ENCODE peak calls at places on chromosomes 7 and 10, in eight cellular contexts. One of them, this sample, is unnamed.
A peak's percentile ranks its signal among the peaks of the same experiment; 100 is the strongest.

GRCh38 chr7:131110294-131111080 is 217.2 kb upstream of the MKLN1 start:
- DNase-seq in A172: peak; percentile 18
- DNase-seq in naive thymus-derived CD8-positive, alpha-beta T cell: peak; percentile 3
- DNase-seq in NT2/D1: no peak
- DNase-seq in HCEC 1CT: peak; percentile 52
- DNase-seq in HuH-7.5: peak; percentile 37
- DNase-seq in HS-5: no peak
- DNase-seq in activated CD4-positive, alpha-beta T cell treated with anti-CD3 and anti-CD28 coated beads, Interleukin-2, amount 10 ng/mL, durations not matched to agents 7 days and 5 days: no peak
- DNase-seq in this sample: no peak

GRCh38 chr10:88049204-88049603 is 185.8 kb downstream of the PTEN start:
- DNase-seq in A172: no peak
- DNase-seq in naive thymus-derived CD8-positive, alpha-beta T cell: no peak
- DNase-seq in NT2/D1: no peak
- DNase-seq in HCEC 1CT: no peak
- DNase-seq in HuH-7.5: no peak
- DNase-seq in HS-5: no peak
- DNase-seq in activated CD4-positive, alpha-beta T cell treated with anti-CD3 and anti-CD28 coated beads, Interleukin-2, amount 10 ng/mL, durations not matched to agents 7 days and 5 days: no peak
- DNase-seq in this sample: no peak

GRCh38 chr10:79137826-79138225 is 69.1 kb downstream of the ZMIZ1 start:
- DNase-seq in A172: peak; percentile 84
- DNase-seq in naive thymus-derived CD8-positive, alpha-beta T cell: peak; percentile 31
- DNase-seq in NT2/D1: no peak
- DNase-seq in HCEC 1CT: peak; percentile 44
- DNase-seq in HuH-7.5: no peak
- DNase-seq in HS-5: no peak
- DNase-seq in activated CD4-positive, alpha-beta T cell treated with anti-CD3 and anti-CD28 coated beads, Interleukin-2, amount 10 ng/mL, durations not matched to agents 7 days and 5 days: peak; percentile 61
- DNase-seq in this sample: no peak

GRCh38 chr7:137254766-137255165 is 88.8 kb downstream of the PTN start:
- DNase-seq in A172: no peak
- DNase-seq in naive thymus-derived CD8-positive, alpha-beta T cell: no peak
- DNase-seq in NT2/D1: no peak
- DNase-seq in HCEC 1CT: no peak
- DNase-seq in HuH-7.5: no peak
- DNase-seq in HS-5: no peak
- DNase-seq in activated CD4-positive, alpha-beta T cell treated with anti-CD3 and anti-CD28 coated beads, Interleukin-2, amount 10 ng/mL, durations not matched to agents 7 days and 5 days: no peak
- DNase-seq in this sample: no peak

GRCh38 chr7:10924370-10924769 is 49.3 kb upstream of the PHF14 start:
- DNase-seq in A172: no peak
- DNase-seq in naive thymus-derived CD8-positive, alpha-beta T cell: no peak
- DNase-seq in NT2/D1: no peak
- DNase-seq in HCEC 1CT: no peak
- DNase-seq in HuH-7.5: no peak
- DNase-seq in HS-5: no peak
- DNase-seq in activated CD4-positive, alpha-beta T cell treated with anti-CD3 and anti-CD28 coated beads, Interleukin-2, amount 10 ng/mL, durations not matched to agents 7 days and 5 days: no peak
- DNase-seq in this sample: no peak

GRCh38 chr10:97371696-97372095 is 29.4 kb downstream of the RRP12 start:
- DNase-seq in A172: no peak
- DNase-seq in naive thymus-derived CD8-positive, alpha-beta T cell: no peak
- DNase-seq in NT2/D1: no peak
- DNase-seq in HCEC 1CT: no peak
- DNase-seq in HuH-7.5: no peak
- DNase-seq in HS-5: no peak
- DNase-seq in activated CD4-positive, alpha-beta T cell treated with anti-CD3 and anti-CD28 coated beads, Interleukin-2, amount 10 ng/mL, durations not matched to agents 7 days and 5 days: no peak
- DNase-seq in this sample: no peak

GRCh38 chr7:114793155-114793849 is 128.6 kb upstream of the MDFIC start:
- DNase-seq in A172: no peak
- DNase-seq in naive thymus-derived CD8-positive, alpha-beta T cell: no peak
- DNase-seq in NT2/D1: no peak
- DNase-seq in HCEC 1CT: no peak
- DNase-seq in HuH-7.5: no peak
- DNase-seq in HS-5: no peak
- DNase-seq in activated CD4-positive, alpha-beta T cell treated with anti-CD3 and anti-CD28 coated beads, Interleukin-2, amount 10 ng/mL, durations not matched to agents 7 days and 5 days: no peak
- DNase-seq in this sample: no peak

GRCh38 chr7:18792866-18793595 is 297.5 kb downstream of the HDAC9 start:
- DNase-seq in A172: no peak
- DNase-seq in naive thymus-derived CD8-positive, alpha-beta T cell: no peak
- DNase-seq in NT2/D1: no peak
- DNase-seq in HCEC 1CT: peak; percentile 18
- DNase-seq in HuH-7.5: no peak
- DNase-seq in HS-5: no peak
- DNase-seq in activated CD4-positive, alpha-beta T cell treated with anti-CD3 and anti-CD28 coated beads, Interleukin-2, amount 10 ng/mL, durations not matched to agents 7 days and 5 days: no peak
- DNase-seq in this sample: no peak

GRCh38 chr10:80273523-80274170 is 15.8 kb downstream of the MAT1A start:
- DNase-seq in A172: no peak
- DNase-seq in naive thymus-derived CD8-positive, alpha-beta T cell: no peak
- DNase-seq in NT2/D1: no peak
- DNase-seq in HCEC 1CT: no peak
- DNase-seq in HuH-7.5: no peak
- DNase-seq in HS-5: no peak
- DNase-seq in activated CD4-positive, alpha-beta T cell treated with anti-CD3 and anti-CD28 coated beads, Interleukin-2, amount 10 ng/mL, durations not matched to agents 7 days and 5 days: no peak
- DNase-seq in this sample: no peak

GRCh38 chr7:129466796-129467195 is 32.6 kb downstream of the STRIP2 start:
- DNase-seq in A172: no peak
- DNase-seq in naive thymus-derived CD8-positive, alpha-beta T cell: no peak
- DNase-seq in NT2/D1: no peak
- DNase-seq in HCEC 1CT: no peak
- DNase-seq in HuH-7.5: no peak
- DNase-seq in HS-5: no peak
- DNase-seq in activated CD4-positive, alpha-beta T cell treated with anti-CD3 and anti-CD28 coated beads, Interleukin-2, amount 10 ng/mL, durations not matched to agents 7 days and 5 days: no peak
- DNase-seq in this sample: no peak

GRCh38 chr7:149707448-149707886 is 65.9 kb downstream of the ZNF467 start:
- DNase-seq in A172: peak; percentile 8
- DNase-seq in naive thymus-derived CD8-positive, alpha-beta T cell: no peak
- DNase-seq in NT2/D1: no peak
- DNase-seq in HCEC 1CT: no peak
- DNase-seq in HuH-7.5: no peak
- DNase-seq in HS-5: no peak
- DNase-seq in activated CD4-positive, alpha-beta T cell treated with anti-CD3 and anti-CD28 coated beads, Interleukin-2, amount 10 ng/mL, durations not matched to agents 7 days and 5 days: no peak
- DNase-seq in this sample: no peak

GRCh38 chr7:97871659-97872024 is 566 bp downstream of the ASNS start:
- DNase-seq in A172: no peak
- DNase-seq in naive thymus-derived CD8-positive, alpha-beta T cell: no peak
- DNase-seq in NT2/D1: no peak
- DNase-seq in HCEC 1CT: no peak
- DNase-seq in HuH-7.5: no peak
- DNase-seq in HS-5: no peak
- DNase-seq in activated CD4-positive, alpha-beta T cell treated with anti-CD3 and anti-CD28 coated beads, Interleukin-2, amount 10 ng/mL, durations not matched to agents 7 days and 5 days: peak; percentile 45
- DNase-seq in this sample: no peak

GRCh38 chr10:62763155-62763554 is 41.4 kb upstream of the ADO start:
- DNase-seq in A172: no peak
- DNase-seq in naive thymus-derived CD8-positive, alpha-beta T cell: no peak
- DNase-seq in NT2/D1: no peak
- DNase-seq in HCEC 1CT: no peak
- DNase-seq in HuH-7.5: no peak
- DNase-seq in HS-5: no peak
- DNase-seq in activated CD4-positive, alpha-beta T cell treated with anti-CD3 and anti-CD28 coated beads, Interleukin-2, amount 10 ng/mL, durations not matched to agents 7 days and 5 days: no peak
- DNase-seq in this sample: no peak

GRCh38 chr7:82029236-82029635 is 259.4 kb upstream of the HGF start:
- DNase-seq in A172: no peak
- DNase-seq in naive thymus-derived CD8-positive, alpha-beta T cell: no peak
- DNase-seq in NT2/D1: no peak
- DNase-seq in HCEC 1CT: no peak
- DNase-seq in HuH-7.5: no peak
- DNase-seq in HS-5: no peak
- DNase-seq in activated CD4-positive, alpha-beta T cell treated with anti-CD3 and anti-CD28 coated beads, Interleukin-2, amount 10 ng/mL, durations not matched to agents 7 days and 5 days: no peak
- DNase-seq in this sample: no peak

GRCh38 chr10:63666836-63667383 is 145.7 kb downstream of the REEP3 start:
- DNase-seq in A172: peak; percentile 53
- DNase-seq in naive thymus-derived CD8-positive, alpha-beta T cell: no peak
- DNase-seq in NT2/D1: no peak
- DNase-seq in HCEC 1CT: peak; percentile 94
- DNase-seq in HuH-7.5: no peak
- DNase-seq in HS-5: peak; percentile 72
- DNase-seq in activated CD4-positive, alpha-beta T cell treated with anti-CD3 and anti-CD28 coated beads, Interleukin-2, amount 10 ng/mL, durations not matched to agents 7 days and 5 days: no peak
- DNase-seq in this sample: no peak

GRCh38 chr10:7410306-7410799 is 481 bp downstream of the SFMBT2 start:
- DNase-seq in A172: no peak
- DNase-seq in naive thymus-derived CD8-positive, alpha-beta T cell: peak; percentile 29
- DNase-seq in NT2/D1: no peak
- DNase-seq in HCEC 1CT: peak; percentile 9
- DNase-seq in HuH-7.5: no peak
- DNase-seq in HS-5: no peak
- DNase-seq in activated CD4-positive, alpha-beta T cell treated with anti-CD3 and anti-CD28 coated beads, Interleukin-2, amount 10 ng/mL, durations not matched to agents 7 days and 5 days: peak; percentile 35
- DNase-seq in this sample: no peak

GRCh38 chr7:17871815-17872533 is 68.3 kb downstream of the SNX13 start:
- DNase-seq in A172: no peak
- DNase-seq in naive thymus-derived CD8-positive, alpha-beta T cell: no peak
- DNase-seq in NT2/D1: no peak
- DNase-seq in HCEC 1CT: no peak
- DNase-seq in HuH-7.5: no peak
- DNase-seq in HS-5: no peak
- DNase-seq in activated CD4-positive, alpha-beta T cell treated with anti-CD3 and anti-CD28 coated beads, Interleukin-2, amount 10 ng/mL, durations not matched to agents 7 days and 5 days: no peak
- DNase-seq in this sample: no peak

GRCh38 chr10:4918236-4918635 is 45.0 kb upstream of the AKR1C1 start:
- DNase-seq in A172: no peak
- DNase-seq in naive thymus-derived CD8-positive, alpha-beta T cell: no peak
- DNase-seq in NT2/D1: no peak
- DNase-seq in HCEC 1CT: no peak
- DNase-seq in HuH-7.5: no peak
- DNase-seq in HS-5: no peak
- DNase-seq in activated CD4-positive, alpha-beta T cell treated with anti-CD3 and anti-CD28 coated beads, Interleukin-2, amount 10 ng/mL, durations not matched to agents 7 days and 5 days: no peak
- DNase-seq in this sample: no peak

GRCh38 chr7:144026203-144026883 is 22.4 kb upstream of the OR2A5 start:
- DNase-seq in A172: no peak
- DNase-seq in naive thymus-derived CD8-positive, alpha-beta T cell: no peak
- DNase-seq in NT2/D1: no peak
- DNase-seq in HCEC 1CT: no peak
- DNase-seq in HuH-7.5: no peak
- DNase-seq in HS-5: no peak
- DNase-seq in activated CD4-positive, alpha-beta T cell treated with anti-CD3 and anti-CD28 coated beads, Interleukin-2, amount 10 ng/mL, durations not matched to agents 7 days and 5 days: no peak
- DNase-seq in this sample: no peak

GRCh38 chr7:29567174-29567573 is 3.5 kb downstream of the PRR15 start:
- DNase-seq in A172: no peak
- DNase-seq in naive thymus-derived CD8-positive, alpha-beta T cell: no peak
- DNase-seq in NT2/D1: no peak
- DNase-seq in HCEC 1CT: no peak
- DNase-seq in HuH-7.5: peak; percentile 80
- DNase-seq in HS-5: no peak
- DNase-seq in activated CD4-positive, alpha-beta T cell treated with anti-CD3 and anti-CD28 coated beads, Interleukin-2, amount 10 ng/mL, durations not matched to agents 7 days and 5 days: no peak
- DNase-seq in this sample: no peak

GRCh38 chr10:24603333-24603732 is 120.4 kb downstream of the ARHGAP21 start:
- DNase-seq in A172: peak; percentile 78
- DNase-seq in naive thymus-derived CD8-positive, alpha-beta T cell: no peak
- DNase-seq in NT2/D1: no peak
- DNase-seq in HCEC 1CT: peak; percentile 71
- DNase-seq in HuH-7.5: no peak
- DNase-seq in HS-5: peak; percentile 0
- DNase-seq in activated CD4-positive, alpha-beta T cell treated with anti-CD3 and anti-CD28 coated beads, Interleukin-2, amount 10 ng/mL, durations not matched to agents 7 days and 5 days: no peak
- DNase-seq in this sample: peak; percentile 10

GRCh38 chr7:145729701-145730100 is 386.9 kb upstream of the CNTNAP2 start:
- DNase-seq in A172: no peak
- DNase-seq in naive thymus-derived CD8-positive, alpha-beta T cell: no peak
- DNase-seq in NT2/D1: no peak
- DNase-seq in HCEC 1CT: peak; percentile 63
- DNase-seq in HuH-7.5: no peak
- DNase-seq in HS-5: no peak
- DNase-seq in activated CD4-positive, alpha-beta T cell treated with anti-CD3 and anti-CD28 coated beads, Interleukin-2, amount 10 ng/mL, durations not matched to agents 7 days and 5 days: no peak
- DNase-seq in this sample: no peak

GRCh38 chr10:26550774-26551526 is 112.8 kb downstream of the APBB1IP start:
- DNase-seq in A172: no peak
- DNase-seq in naive thymus-derived CD8-positive, alpha-beta T cell: no peak
- DNase-seq in NT2/D1: no peak
- DNase-seq in HCEC 1CT: no peak
- DNase-seq in HuH-7.5: no peak
- DNase-seq in HS-5: no peak
- DNase-seq in activated CD4-positive, alpha-beta T cell treated with anti-CD3 and anti-CD28 coated beads, Interleukin-2, amount 10 ng/mL, durations not matched to agents 7 days and 5 days: no peak
- DNase-seq in this sample: no peak

GRCh38 chr7:88254721-88255120 is 34.9 kb upstream of the SRI start:
- DNase-seq in A172: peak; percentile 85
- DNase-seq in naive thymus-derived CD8-positive, alpha-beta T cell: no peak
- DNase-seq in NT2/D1: no peak
- DNase-seq in HCEC 1CT: peak; percentile 9
- DNase-seq in HuH-7.5: no peak
- DNase-seq in HS-5: peak; percentile 76
- DNase-seq in activated CD4-positive, alpha-beta T cell treated with anti-CD3 and anti-CD28 coated beads, Interleukin-2, amount 10 ng/mL, durations not matched to agents 7 days and 5 days: no peak
- DNase-seq in this sample: peak; percentile 97

GRCh38 chr7:135666836-135667235 is 4.5 kb downstream of the STMP1 start:
- DNase-seq in A172: no peak
- DNase-seq in naive thymus-derived CD8-positive, alpha-beta T cell: no peak
- DNase-seq in NT2/D1: no peak
- DNase-seq in HCEC 1CT: no peak
- DNase-seq in HuH-7.5: no peak
- DNase-seq in HS-5: no peak
- DNase-seq in activated CD4-positive, alpha-beta T cell treated with anti-CD3 and anti-CD28 coated beads, Interleukin-2, amount 10 ng/mL, durations not matched to agents 7 days and 5 days: no peak
- DNase-seq in this sample: no peak

GRCh38 chr10:97517778-97518561 is 19.2 kb downstream of the UBTD1 start:
- DNase-seq in A172: peak; percentile 84
- DNase-seq in naive thymus-derived CD8-positive, alpha-beta T cell: no peak
- DNase-seq in NT2/D1: no peak
- DNase-seq in HCEC 1CT: no peak
- DNase-seq in HuH-7.5: no peak
- DNase-seq in HS-5: no peak
- DNase-seq in activated CD4-positive, alpha-beta T cell treated with anti-CD3 and anti-CD28 coated beads, Interleukin-2, amount 10 ng/mL, durations not matched to agents 7 days and 5 days: no peak
- DNase-seq in this sample: no peak

GRCh38 chr7:45647426-45647825 is 73.3 kb downstream of the ADCY1 start:
- DNase-seq in A172: no peak
- DNase-seq in naive thymus-derived CD8-positive, alpha-beta T cell: no peak
- DNase-seq in NT2/D1: no peak
- DNase-seq in HCEC 1CT: no peak
- DNase-seq in HuH-7.5: no peak
- DNase-seq in HS-5: no peak
- DNase-seq in activated CD4-positive, alpha-beta T cell treated with anti-CD3 and anti-CD28 coated beads, Interleukin-2, amount 10 ng/mL, durations not matched to agents 7 days and 5 days: no peak
- DNase-seq in this sample: no peak

GRCh38 chr7:153401795-153402720 is 642.5 kb downstream of the ACTR3B start:
- DNase-seq in A172: no peak
- DNase-seq in naive thymus-derived CD8-positive, alpha-beta T cell: no peak
- DNase-seq in NT2/D1: no peak
- DNase-seq in HCEC 1CT: no peak
- DNase-seq in HuH-7.5: no peak
- DNase-seq in HS-5: no peak
- DNase-seq in activated CD4-positive, alpha-beta T cell treated with anti-CD3 and anti-CD28 coated beads, Interleukin-2, amount 10 ng/mL, durations not matched to agents 7 days and 5 days: no peak
- DNase-seq in this sample: no peak

GRCh38 chr7:74493295-74493694 is 39.6 kb downstream of the GTF2IRD1 start:
- DNase-seq in A172: no peak
- DNase-seq in naive thymus-derived CD8-positive, alpha-beta T cell: no peak
- DNase-seq in NT2/D1: no peak
- DNase-seq in HCEC 1CT: no peak
- DNase-seq in HuH-7.5: no peak
- DNase-seq in HS-5: no peak
- DNase-seq in activated CD4-positive, alpha-beta T cell treated with anti-CD3 and anti-CD28 coated beads, Interleukin-2, amount 10 ng/mL, durations not matched to agents 7 days and 5 days: no peak
- DNase-seq in this sample: no peak

GRCh38 chr7:37916673-37917660 is at the start of gene SFRP4:
- DNase-seq in A172: peak; percentile 70
- DNase-seq in naive thymus-derived CD8-positive, alpha-beta T cell: no peak
- DNase-seq in NT2/D1: peak; percentile 51
- DNase-seq in HCEC 1CT: no peak
- DNase-seq in HuH-7.5: peak; percentile 39
- DNase-seq in HS-5: peak; percentile 47
- DNase-seq in activated CD4-positive, alpha-beta T cell treated with anti-CD3 and anti-CD28 coated beads, Interleukin-2, amount 10 ng/mL, durations not matched to agents 7 days and 5 days: no peak
- DNase-seq in this sample: no peak

GRCh38 chr10:10803273-10803672 is 214.4 kb upstream of the CELF2 start:
- DNase-seq in A172: no peak
- DNase-seq in naive thymus-derived CD8-positive, alpha-beta T cell: no peak
- DNase-seq in NT2/D1: no peak
- DNase-seq in HCEC 1CT: no peak
- DNase-seq in HuH-7.5: no peak
- DNase-seq in HS-5: no peak
- DNase-seq in activated CD4-positive, alpha-beta T cell treated with anti-CD3 and anti-CD28 coated beads, Interleukin-2, amount 10 ng/mL, durations not matched to agents 7 days and 5 days: no peak
- DNase-seq in this sample: no peak

GRCh38 chr10:132458595-132459251 is 61.7 kb downstream of the PWWP2B start:
- DNase-seq in A172: no peak
- DNase-seq in naive thymus-derived CD8-positive, alpha-beta T cell: peak; percentile 77
- DNase-seq in NT2/D1: no peak
- DNase-seq in HCEC 1CT: no peak
- DNase-seq in HuH-7.5: peak; percentile 77
- DNase-seq in HS-5: no peak
- DNase-seq in activated CD4-positive, alpha-beta T cell treated with anti-CD3 and anti-CD28 coated beads, Interleukin-2, amount 10 ng/mL, durations not matched to agents 7 days and 5 days: peak; percentile 60
- DNase-seq in this sample: no peak